ENCODE peak calls at places on chromosomes 12 and 14, in eight cellular contexts. D is fibroblast of the aortic adventitia; U is skeletal muscle cell; O is activated CD4-positive, alpha-beta T cell treated with anti-CD3 and anti-CD28 coated beads, Interleukin-2, amount 50 U/mL, for 1 hour; C is stimulated activated CD8-positive, alpha-beta memory T cell treated with anti-CD3 and anti-CD28 coated beads, Interleukin-7, amount 100 ng/mL, for 4 hours; L is neural crest cell; Y is ascending aorta; M is ecto neural progenitor cell. N is an unnamed sample.

GRCh38 chr12:29350080-29350479 is 30.9 kb downstream of the ERGIC2 start:
- DNase-seq in D (peak), M (no peak), U (peak), L (no peak), O (no peak), Y (no peak), C (no peak), N (no peak)

GRCh38 chr14:93114068-93114710 is 1.5 kb downstream of the ITPK1 start:
- DNase-seq in M (no peak), D (no peak), U (no peak), Y (no peak), O (no peak), C (no peak), L (no peak), N (no peak)

GRCh38 chr12:56803750-56804149 is 40.6 kb downstream of the HSD17B6 start:
- DNase-seq in D (peak), M (no peak), C (no peak), L (no peak), Y (peak), O (no peak), U (no peak), N (no peak)

GRCh38 chr12:50313256-50313931 is 30.1 kb upstream of the LIMA1 start:
- DNase-seq in U (no peak), M (no peak), C (no peak), Y (no peak), O (no peak), L (no peak), D (no peak), N (no peak)

GRCh38 chr14:49621114-49621881 is 699 bp downstream of the MGAT2 start:
- DNase-seq in Y (no peak), U (no peak), C (no peak), L (peak), M (peak), D (peak), O (no peak), N (peak)

GRCh38 chr14:62436256-62436655 is 609.0 kb downstream of the KCNH5 start:
- DNase-seq in O (no peak), L (no peak), D (no peak), U (no peak), M (no peak), Y (no peak), C (no peak), N (no peak)

GRCh38 chr12:120689397-120690082 is 2.6 kb downstream of the MLEC start:
- DNase-seq in M (no peak), D (no peak), L (no peak), U (no peak), Y (no peak), O (no peak), C (no peak), N (no peak)

GRCh38 chr12:115335594-115335993 is 651.6 kb upstream of the TBX3 start:
- DNase-seq in C (no peak), O (no peak), L (no peak), Y (no peak), D (no peak), U (no peak), M (no peak), N (no peak)

GRCh38 chr12:532908-533565 is 73.3 kb downstream of the B4GALNT3 start:
- DNase-seq in C (no peak), O (no peak), L (no peak), D (peak), Y (no peak), U (peak), M (no peak), N (no peak)

GRCh38 chr12:47740536-47741339 is 15.4 kb upstream of the ENDOU start:
- DNase-seq in L (no peak), O (no peak), M (no peak), U (no peak), C (no peak), Y (no peak), D (no peak), N (peak)

GRCh38 chr14:24106672-24107271 is 7.8 kb upstream of the DCAF11 start:
- DNase-seq in M (no peak), U (no peak), O (no peak), C (no peak), L (no peak), Y (no peak), D (no peak), N (no peak)

GRCh38 chr14:27411021-27411420 is 813.2 kb upstream of the NOVA1 start:
- DNase-seq in Y (no peak), O (no peak), U (no peak), D (no peak), C (no peak), L (no peak), M (no peak), N (no peak)

GRCh38 chr12:26938660-26939185 is 453 bp downstream of the FGFR1OP2 start:
- DNase-seq in O (no peak), D (no peak), L (no peak), M (no peak), C (no peak), Y (no peak), U (no peak), N (peak)

GRCh38 chr12:89429539-89429938 is 77.2 kb upstream of the DUSP6 start:
- DNase-seq in M (no peak), D (no peak), L (no peak), O (no peak), U (no peak), Y (no peak), C (no peak), N (no peak)

GRCh38 chr14:66284346-66284745 is 201.8 kb upstream of the CCDC196 start:
- DNase-seq in M (no peak), Y (no peak), U (peak), L (no peak), D (peak), C (no peak), O (no peak), N (no peak)

GRCh38 chr14:92704036-92704804 is 44.2 kb downstream of the LGMN start:
- DNase-seq in U (no peak), L (no peak), M (no peak), C (no peak), Y (peak), D (no peak), O (no peak), N (peak)